ENCODE peak calls at places on chromosomes 16 and 17, in seven cellular contexts. L is CD4-positive, alpha-beta T cell; U is caudate nucleus; O is GM04503; J is neural crest cell; P is A172; C is uterus. W is an unnamed sample.

GRCh38 chr17:65371702-65372101 is 189.7 kb downstream of the AXIN2 start:
- DNase-seq in U (no peak), C (no peak), O (no peak), L (no peak), J (no peak), P (no peak), W (no peak)

GRCh38 chr17:38572665-38573365 is 32.9 kb downstream of the SRCIN1 start:
- DNase-seq in L (no peak), J (peak), U (peak), O (no peak), P (no peak), C (no peak), W (peak)

GRCh38 chr17:521561-522325 is 169.1 kb upstream of the RPH3AL start:
- DNase-seq in O (no peak), L (no peak), J (no peak), P (no peak), U (no peak), C (no peak), W (no peak)

GRCh38 chr17:6435968-6436367 is 1.0 kb upstream of the AIPL1 start:
- DNase-seq in C (peak), J (peak), P (peak), O (no peak), U (peak), L (peak), W (peak)

GRCh38 chr16:57427307-57427706 is 19.9 kb downstream of the CIAPIN1 start:
- DNase-seq in L (no peak), O (no peak), P (no peak), J (no peak), U (no peak), C (no peak), W (no peak)

GRCh38 chr17:43648916-43649315 is 12.8 kb downstream of the MEOX1 start:
- DNase-seq in P (no peak), U (no peak), C (no peak), L (no peak), O (no peak), J (no peak), W (no peak)

GRCh38 chr16:69838417-69838990 is 76.4 kb downstream of the WWP2 start:
- DNase-seq in U (no peak), L (no peak), O (no peak), C (no peak), J (no peak), P (no peak), W (no peak)

GRCh38 chr17:45775148-45775547 is 9.0 kb upstream of the CRHR1 start:
- DNase-seq in C (no peak), J (no peak), L (no peak), O (no peak), P (peak), U (no peak), W (no peak)

GRCh38 chr17:17204041-17204591 is 2.0 kb downstream of the PLD6 start:
- DNase-seq in L (no peak), J (no peak), C (no peak), U (peak), O (no peak), P (no peak), W (peak)

GRCh38 chr17:78939615-78940014 is 14.4 kb upstream of the TIMP2 start:
- DNase-seq in J (no peak), C (no peak), P (peak), L (no peak), O (no peak), U (no peak), W (no peak)

GRCh38 chr17:73203788-73204479 is 11.1 kb downstream of the COG1 start:
- DNase-seq in U (no peak), O (no peak), J (no peak), P (no peak), C (no peak), L (no peak), W (no peak)

GRCh38 chr17:46023783-46024388 is 24.8 kb downstream of the STH start:
- DNase-seq in C (no peak), P (no peak), U (peak), L (no peak), J (no peak), O (no peak), W (no peak)

GRCh38 chr17:16987830-16988601 is 16.1 kb upstream of the TNFRSF13B start:
- DNase-seq in J (no peak), O (peak), L (peak), P (peak), U (peak), C (peak), W (no peak)

GRCh38 chr17:17350491-17351355 is 47.5 kb downstream of the NT5M start:
- DNase-seq in U (no peak), J (no peak), O (no peak), C (no peak), P (peak), L (no peak), W (no peak)

W was measured in dorsolateral prefrontal cortex.